ENCODE peak calls at places on chromosomes 2 and 18, in ten cellular contexts. R is EL; U is AG08396; T is adipocyte; G is tibial artery; I is COR-L47; C is SHP77; V is nucleus accumbens; W is EH; F is naive thymus-derived CD8-positive, alpha-beta T cell. Z is an unnamed sample.

GRCh38 chr2:46632349-46632748 is 153.0 kb downstream of the TMEM247 start:
- DNase-seq in R (peak; percentile 68), U (peak; percentile 26), T (peak; percentile 85), G (no peak), I (no peak), C (peak; percentile 16), V (no peak), W (peak; percentile 80), F (no peak), Z (peak; percentile 68)

GRCh38 chr2:48983051-48983450 is 171.3 kb downstream of the FSHR start:
- DNase-seq in R (no peak), U (no peak), T (no peak), G (no peak), I (no peak), C (no peak), V (no peak), W (no peak), F (no peak), Z (no peak)

GRCh38 chr18:24246143-24246542 is 107.3 kb downstream of the CABYR start:
- DNase-seq in R (no peak), U (no peak), T (no peak), G (no peak), I (no peak), C (no peak), V (no peak), W (no peak), F (no peak), Z (no peak)

GRCh38 chr2:5799348-5799747 is 107.2 kb downstream of the SOX11 start:
- DNase-seq in R (no peak), U (no peak), T (no peak), G (no peak), I (no peak), C (no peak), V (no peak), W (no peak), F (no peak), Z (no peak)

GRCh38 chr2:28582595-28582994 is 86.7 kb downstream of the PLB1 start:
- DNase-seq in R (no peak), U (no peak), T (no peak), G (no peak), I (no peak), C (no peak), V (no peak), W (no peak), F (no peak), Z (no peak)

GRCh38 chr2:6352247-6352646 is 513.5 kb downstream of the CMPK2 start:
- DNase-seq in R (no peak), U (no peak), T (no peak), G (no peak), I (no peak), C (no peak), V (no peak), W (no peak), F (no peak), Z (no peak)

GRCh38 chr18:79784965-79785770 is 12.6 kb upstream of the KCNG2 start:
- DNase-seq in R (no peak), U (no peak), T (no peak), G (no peak), I (no peak), C (no peak), V (no peak), W (no peak), F (no peak), Z (no peak)

GRCh38 chr18:61892683-61893303 is at the start of gene RNF152:
- DNase-seq in R (peak; percentile 12), U (peak; percentile 34), T (peak; percentile 64), G (peak; percentile 79), I (peak; percentile 94), C (peak; percentile 51), V (peak; percentile 24), W (peak; percentile 45), F (no peak), Z (no peak)

GRCh38 chr2:231467613-231468525 is 3.6 kb upstream of the NCL start:
- DNase-seq in R (no peak), U (no peak), T (no peak), G (no peak), I (no peak), C (no peak), V (no peak), W (no peak), F (no peak), Z (no peak)

GRCh38 chr2:240405654-240406313 is 29.7 kb upstream of the GPC1 start:
- DNase-seq in R (no peak), U (no peak), T (no peak), G (peak; percentile 55), I (no peak), C (no peak), V (no peak), W (no peak), F (no peak), Z (no peak)

GRCh38 chr2:105950521-105951389 is 206.0 kb downstream of the NCK2 start:
- DNase-seq in R (no peak), U (no peak), T (no peak), G (no peak), I (peak; percentile 19), C (no peak), V (no peak), W (no peak), F (no peak), Z (no peak)

GRCh38 chr2:215536476-215536875 is 100.6 kb upstream of the FN1 start:
- DNase-seq in R (peak; percentile 64), U (no peak), T (peak; percentile 68), G (no peak), I (no peak), C (no peak), V (no peak), W (peak; percentile 78), F (no peak), Z (no peak)